ENCODE peak calls at places on chromosomes 13 and 19, in ten cellular contexts. P is PC-9; L is ascending aorta; X is Kasumi-1; Y is stimulated activated naive CD8-positive, alpha-beta T cell treated with anti-CD3 and anti-CD28 coated beads, Interleukin-15, Interleukin-2, amounts not matched to agents 100 U/mL and 50 U/mL, for 24 hours; Q is NCI-H69; E is fibroblast of the conjunctiva; A is Karpas-422; G is mesothelial cell of epicardium; Z is progenitor cell of endocrine pancreas. H is an unnamed sample.

GRCh38 chr13:21134475-21134874 is 41.9 kb downstream of the SKA3 start:
- DNase-seq in P (no peak), L (no peak), X (no peak), Y (no peak), Q (no peak), E (no peak), A (no peak), G (no peak), Z (no peak), H (no peak)

GRCh38 chr19:4609878-4610511 is 29.3 kb upstream of the TNFAIP8L1 start:
- DNase-seq in P (no peak), L (no peak), X (peak; percentile 91), Y (no peak), Q (peak; percentile 70), E (no peak), A (peak; percentile 73), G (no peak), Z (no peak), H (no peak)

GRCh38 chr13:50357586-50358118 is 342.4 kb downstream of the KCNRG start:
- DNase-seq in P (peak; percentile 96), L (no peak), X (no peak), Y (no peak), Q (peak; percentile 93), E (peak; percentile 27), A (no peak), G (no peak), Z (no peak), H (no peak)

GRCh38 chr19:7911509-7912143 is 3.0 kb upstream of the TGFBR3L start:
- DNase-seq in P (no peak), L (no peak), X (no peak), Y (no peak), Q (no peak), E (no peak), A (no peak), G (no peak), Z (no peak), H (no peak)

GRCh38 chr19:38676023-38676877 is 28.8 kb downstream of the ACTN4 start:
- DNase-seq in P (no peak), L (no peak), X (peak; percentile 67), Y (no peak), Q (peak; percentile 23), E (no peak), A (no peak), G (no peak), Z (no peak), H (no peak)

GRCh38 chr13:36057041-36057440 is 74.1 kb downstream of the DCLK1 start:
- DNase-seq in P (no peak), L (no peak), X (peak; percentile 1), Y (no peak), Q (no peak), E (no peak), A (peak; percentile 32), G (no peak), Z (no peak), H (no peak)

GRCh38 chr19:53333071-53333465 is 481 bp upstream of the ZNF845 start:
- DNase-seq in P (no peak), L (no peak), X (no peak), Y (peak; percentile 34), Q (peak; percentile 76), E (no peak), A (no peak), G (no peak), Z (peak; percentile 30), H (peak; percentile 55)

GRCh38 chr19:5958074-5958850 is 19.7 kb downstream of the RANBP3 start:
- DNase-seq in P (no peak), L (no peak), X (no peak), Y (no peak), Q (peak; percentile 47), E (no peak), A (no peak), G (no peak), Z (no peak), H (no peak)

GRCh38 chr19:41870401-41870873 is 6.6 kb upstream of the CD79A start:
- DNase-seq in P (peak; percentile 58), L (no peak), X (peak; percentile 39), Y (peak; percentile 24), Q (no peak), E (no peak), A (no peak), G (no peak), Z (no peak), H (no peak)

GRCh38 chr19:19258589-19259338 is 14.3 kb downstream of the TM6SF2 start:
- DNase-seq in P (no peak), L (no peak), X (no peak), Y (no peak), Q (no peak), E (no peak), A (no peak), G (no peak), Z (no peak), H (no peak)

GRCh38 chr13:28654276-28654675 is 4.7 kb upstream of the POMP start:
- DNase-seq in P (no peak), L (no peak), X (no peak), Y (no peak), Q (no peak), E (no peak), A (no peak), G (no peak), Z (no peak), H (no peak)

GRCh38 chr19:47247308-47247990 is 8.9 kb upstream of the CCDC9 start:
- DNase-seq in P (peak; percentile 45), L (no peak), X (peak; percentile 73), Y (peak; percentile 88), Q (peak; percentile 74), E (no peak), A (peak; percentile 81), G (peak; percentile 83), Z (peak; percentile 66), H (peak; percentile 68)

GRCh38 chr19:39160889-39161672 is 35.5 kb downstream of the PAK4 start:
- DNase-seq in P (no peak), L (no peak), X (no peak), Y (no peak), Q (no peak), E (peak; percentile 29), A (no peak), G (no peak), Z (no peak), H (no peak)

GRCh38 chr13:94112731-94113130 is 366.8 kb downstream of the DCT start:
- DNase-seq in P (no peak), L (no peak), X (no peak), Y (no peak), Q (no peak), E (no peak), A (no peak), G (no peak), Z (no peak), H (no peak)

GRCh38 chr19:46299004-46299509 is 2.2 kb downstream of the HIF3A start:
- DNase-seq in P (peak; percentile 74), L (peak; percentile 81), X (peak; percentile 59), Y (no peak), Q (peak; percentile 97), E (peak; percentile 95), A (no peak), G (peak; percentile 99), Z (no peak), H (peak; percentile 99)

GRCh38 chr19:18488838-18489626 is 32.8 kb downstream of the ELL start:
- DNase-seq in P (no peak), L (no peak), X (peak; percentile 19), Y (no peak), Q (peak; percentile 67), E (no peak), A (peak; percentile 78), G (peak; percentile 61), Z (peak; percentile 37), H (no peak)

GRCh38 chr13:99758465-99759162 is 213.0 kb downstream of the ZIC5 start:
- DNase-seq in P (no peak), L (no peak), X (no peak), Y (no peak), Q (peak; percentile 99), E (no peak), A (peak; percentile 89), G (no peak), Z (no peak), H (no peak)

GRCh38 chr13:95160112-95160906 is 140.9 kb downstream of the ABCC4 start:
- DNase-seq in P (no peak), L (no peak), X (no peak), Y (no peak), Q (no peak), E (no peak), A (no peak), G (no peak), Z (no peak), H (no peak)

GRCh38 chr19:14410054-14410774 is 8.9 kb downstream of the DDX39A start:
- DNase-seq in P (no peak), L (no peak), X (no peak), Y (no peak), Q (no peak), E (no peak), A (no peak), G (no peak), Z (no peak), H (no peak)

GRCh38 chr13:21287331-21287907 is 111.0 kb downstream of the MRPL57 start:
- DNase-seq in P (no peak), L (no peak), X (no peak), Y (no peak), Q (no peak), E (no peak), A (no peak), G (no peak), Z (no peak), H (no peak)

GRCh38 chr19:15431396-15432017 is 12.7 kb upstream of the AKAP8L start:
- DNase-seq in P (no peak), L (no peak), X (no peak), Y (no peak), Q (no peak), E (no peak), A (no peak), G (no peak), Z (no peak), H (no peak)

GRCh38 chr19:31500921-31501320 is 151.7 kb upstream of the TSHZ3 start:
- DNase-seq in P (no peak), L (no peak), X (no peak), Y (no peak), Q (no peak), E (no peak), A (no peak), G (peak; percentile 19), Z (no peak), H (no peak)

GRCh38 chr19:50861496-50862286 is 7.0 kb downstream of the KLK3 start:
- DNase-seq in P (no peak), L (no peak), X (no peak), Y (no peak), Q (no peak), E (no peak), A (no peak), G (no peak), Z (no peak), H (no peak)

GRCh38 chr19:56403261-56403660 is 871 bp upstream of the ZNF583 start:
- DNase-seq in P (no peak), L (no peak), X (no peak), Y (no peak), Q (no peak), E (no peak), A (peak; percentile 56), G (no peak), Z (no peak), H (no peak)

GRCh38 chr13:75818181-75819110 is 182.3 kb downstream of the LMO7 start:
- DNase-seq in P (no peak), L (no peak), X (no peak), Y (no peak), Q (peak; percentile 63), E (no peak), A (no peak), G (peak; percentile 57), Z (no peak), H (no peak)

GRCh38 chr19:55454787-55455243 is 6.6 kb downstream of the ISOC2 start:
- DNase-seq in P (no peak), L (no peak), X (peak; percentile 50), Y (peak; percentile 64), Q (peak; percentile 70), E (no peak), A (peak; percentile 87), G (no peak), Z (no peak), H (no peak)

GRCh38 chr19:58305932-58306323 is 751 bp downstream of the ERVK3-1 start:
- DNase-seq in P (no peak), L (no peak), X (peak; percentile 31), Y (peak; percentile 18), Q (no peak), E (no peak), A (no peak), G (no peak), Z (no peak), H (no peak)

GRCh38 chr19:1084024-1084868 is 10.9 kb downstream of the POLR2E start:
- DNase-seq in P (no peak), L (no peak), X (no peak), Y (no peak), Q (peak; percentile 43), E (no peak), A (no peak), G (no peak), Z (no peak), H (no peak)

H was measured in tibial artery.